ENCODE peak calls at places on chromosome 4, in six cellular contexts. D is neural progenitor cell, L is hepatocyte, C is GM23248, I is HCT116, S is PC-3. A is an unnamed sample.

GRCh38 chr4:184322328-184323025 is 104.8 kb upstream of the ENPP6 start:
- DNase-seq in C (no peak), L (no peak), S (peak; percentile 77), I (no peak), D (no peak), A (no peak)

GRCh38 chr4:24973471-24974251 is 57.1 kb downstream of the LGI2 start:
- DNase-seq in I (no peak), C (peak; percentile 64), L (peak; percentile 17), S (peak; percentile 81), D (no peak), A (no peak)

GRCh38 chr4:52091811-52092210 is 40.7 kb downstream of the SPATA18 start:
- DNase-seq in L (peak; percentile 26), C (peak; percentile 26), S (peak; percentile 90), I (no peak), D (no peak), A (no peak)

GRCh38 chr4:83625807-83626206 is 89.9 kb downstream of the GPAT3 start:
- DNase-seq in I (no peak), D (no peak), C (no peak), S (no peak), L (no peak), A (no peak)

GRCh38 chr4:74109116-74109791 is 10.3 kb upstream of the CXCL2 start:
- DNase-seq in L (peak; percentile 70), D (peak; percentile 28), S (peak; percentile 99), C (peak; percentile 97), I (peak; percentile 81), A (no peak)

GRCh38 chr4:170306208-170306607 is 216.5 kb upstream of the AADAT start:
- DNase-seq in D (no peak), S (peak; percentile 50), L (peak; percentile 34), C (no peak), I (no peak), A (no peak)

GRCh38 chr4:48334236-48334635 is 7.1 kb upstream of the SLAIN2 start:
- DNase-seq in D (no peak), L (no peak), I (no peak), C (no peak), S (no peak), A (no peak)

GRCh38 chr4:22678851-22679517 is 13.8 kb upstream of the GBA3 start:
- DNase-seq in S (no peak), I (no peak), D (no peak), L (no peak), C (no peak), A (no peak)

GRCh38 chr4:172892300-172892699 is 276.3 kb upstream of the GALNT7 start:
- DNase-seq in D (peak; percentile 15), S (peak; percentile 52), I (peak; percentile 18), C (peak; percentile 25), L (no peak), A (peak; percentile 57)

GRCh38 chr4:99159699-99160098 is 15.6 kb upstream of the ADH4 start:
- DNase-seq in C (peak; percentile 6), L (no peak), D (no peak), S (no peak), I (no peak), A (no peak)

GRCh38 chr4:182255421-182256190 is 12.4 kb downstream of the TENM3 start:
- DNase-seq in L (no peak), I (no peak), S (no peak), C (no peak), D (peak; percentile 56), A (no peak)

GRCh38 chr4:67603310-67604028 is 44.9 kb downstream of the STAP1 start:
- DNase-seq in I (no peak), C (no peak), L (no peak), S (no peak), D (no peak), A (no peak)

GRCh38 chr4:87465739-87466366 is 43.5 kb downstream of the NUDT9 start:
- DNase-seq in S (peak; percentile 64), L (peak; percentile 55), C (peak; percentile 70), D (peak; percentile 47), I (peak; percentile 38), A (peak; percentile 48)

GRCh38 chr4:106160560-106160959 is 155.4 kb downstream of the TBCK start:
- DNase-seq in S (no peak), D (no peak), C (no peak), L (no peak), I (no peak), A (no peak)

GRCh38 chr4:41873380-41874295 is 61.6 kb upstream of the TMEM33 start:
- DNase-seq in C (no peak), I (no peak), S (no peak), L (no peak), D (peak; percentile 78), A (no peak)

GRCh38 chr4:8540072-8540471 is 40.1 kb upstream of the GPR78 start:
- DNase-seq in C (no peak), D (no peak), L (no peak), I (no peak), S (no peak), A (peak; percentile 26)

GRCh38 chr4:34572026-34572425 is 1672.3 kb downstream of the ARAP2 start:
- DNase-seq in L (peak; percentile 2), C (no peak), I (no peak), S (no peak), D (no peak), A (no peak)

GRCh38 chr4:82975792-82976191 is 34.8 kb downstream of the LIN54 start:
- DNase-seq in D (no peak), I (no peak), C (peak; percentile 14), L (no peak), S (no peak), A (no peak)

GRCh38 chr4:83780334-83780733 is 244.4 kb downstream of the GPAT3 start:
- DNase-seq in L (no peak), D (no peak), I (no peak), S (peak; percentile 54), C (no peak), A (no peak)

GRCh38 chr4:75662626-75663025 is 10.6 kb downstream of the G3BP2 start:
- DNase-seq in C (no peak), I (no peak), D (no peak), L (no peak), S (no peak), A (no peak)

GRCh38 chr4:182695009-182695408 is 222.2 kb downstream of the DCTD start:
- DNase-seq in C (no peak), I (no peak), L (no peak), D (no peak), S (no peak), A (no peak)

DNA sequence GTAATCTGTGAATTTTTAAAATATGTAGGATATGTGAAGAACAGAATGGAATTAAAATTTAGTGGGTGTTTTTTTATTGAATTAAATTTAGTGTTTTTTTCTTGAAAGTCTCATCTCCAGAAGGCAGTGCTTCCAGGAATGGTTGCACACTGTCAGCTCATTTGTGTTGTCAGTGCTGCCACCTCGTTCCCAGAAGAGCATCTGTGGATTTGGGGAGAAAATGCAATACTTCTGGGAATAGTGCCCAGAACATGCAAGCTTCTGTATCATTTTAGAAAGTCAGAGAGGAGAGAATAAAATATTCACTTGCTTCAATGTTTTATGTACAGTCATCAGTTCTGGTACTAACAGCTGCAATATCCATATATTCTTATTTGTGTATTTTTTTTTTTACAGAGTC is 608.8 kb downstream of the PCDH7 start:
- DNase-seq in D (no peak), L (no peak), S (no peak), I (no peak), C (no peak), A (no peak)
- TF ChIP-seq EZH2phosphoT487 in D (no peak), L (no peak), S (no peak), I (no peak), C (no peak), A (no peak)

GRCh38 chr4:1220566-1220965 is 28.4 kb downstream of the CTBP1 start:
- DNase-seq in L (no peak), D (no peak), I (no peak), S (no peak), C (no peak), A (no peak)

GRCh38 chr4:1221155-1221870 is 27.6 kb downstream of the CTBP1 start:
- DNase-seq in L (no peak), C (no peak), S (no peak), D (no peak), I (no peak), A (no peak)

GRCh38 chr4:1217366-1217765 is 31.6 kb downstream of the CTBP1 start:
- DNase-seq in S (no peak), C (no peak), D (no peak), L (no peak), I (no peak), A (no peak)

GRCh38 chr4:1218892-1219552 is 29.9 kb downstream of the CTBP1 start:
- DNase-seq in D (no peak), I (no peak), C (no peak), L (no peak), S (no peak), A (peak; percentile 75)

GRCh38 chr4:1219553-1219950 is 29.4 kb downstream of the CTBP1 start:
- DNase-seq in L (no peak), I (no peak), S (no peak), D (no peak), C (no peak), A (no peak)
- H3K4me3 ChIP-seq in L (no peak overlapping the region), I (no peak overlapping the region), S (no peak overlapping the region), D (no peak overlapping the region), C (no peak overlapping the region), A (peak overlapping the region; percentile 41)

GRCh38 chr4:81215936-81216335 is 914 bp upstream of the PRKG2 start:
- DNase-seq in I (no peak), D (no peak), L (no peak), C (no peak), S (no peak), A (no peak)

GRCh38 chr4:81215219-81215892 is at the start of gene PRKG2:
- DNase-seq in D (peak; percentile 39), C (peak; percentile 64), I (no peak), S (no peak), L (peak; percentile 74), A (no peak)

GRCh38 chr4:81214518-81215218 is 354 bp downstream of the PRKG2 start:
- DNase-seq in L (peak; percentile 63), C (peak; percentile 69), I (no peak), S (no peak), D (peak; percentile 74), A (no peak)

GRCh38 chr4:81213671-81214070 is 1.4 kb downstream of the PRKG2 start:
- DNase-seq in D (no peak), C (peak; percentile 68), I (no peak), S (no peak), L (no peak), A (no peak)

GRCh38 chr4:81214144-81214517 is 891 bp downstream of the PRKG2 start:
- DNase-seq in S (no peak), C (peak; percentile 46), L (no peak), D (no peak), I (no peak), A (no peak)
- TF ChIP-seq EZH2phosphoT487 in S (no peak), C (no peak), L (no peak), D (no peak), I (no peak), A (no peak)

DNA sequence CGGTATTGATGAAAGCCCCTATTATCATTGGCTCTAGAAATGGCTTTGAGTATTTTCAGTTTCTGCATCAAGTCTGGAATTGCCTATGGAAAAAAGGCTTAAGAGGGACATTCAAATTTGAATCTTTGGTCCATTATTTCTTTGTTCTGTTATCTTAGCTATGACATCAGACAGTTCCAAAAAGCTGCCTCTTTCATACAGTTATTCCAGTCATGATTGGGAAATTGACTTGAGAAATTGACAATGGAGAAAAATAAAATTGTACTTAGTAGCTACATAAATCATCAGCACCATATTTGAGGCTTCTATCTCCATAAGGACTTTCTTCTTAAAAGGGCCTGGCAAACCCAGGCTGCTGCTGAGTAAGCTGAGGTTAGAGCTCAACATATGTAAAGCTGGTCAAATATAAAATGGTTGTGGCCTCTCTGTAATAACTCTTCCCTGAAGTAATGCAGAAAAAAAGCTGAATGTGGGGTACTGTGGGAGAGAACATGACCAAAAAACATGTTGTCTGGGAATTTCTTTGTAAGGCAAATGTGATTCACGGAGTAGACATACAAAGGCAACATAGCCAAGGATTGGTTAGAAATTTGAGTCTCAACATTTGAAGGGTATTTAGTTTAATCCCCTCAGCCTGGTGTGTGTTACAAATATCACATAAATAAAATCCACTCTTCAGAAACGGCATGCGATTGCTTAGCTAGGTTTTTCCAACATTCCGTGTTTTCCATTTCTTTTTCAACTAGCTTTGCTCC is 100.9 kb downstream of the LNX1 start:
- DNase-seq in L (peak; percentile 39), D (no peak), I (no peak), C (peak; percentile 64), S (no peak), A (no peak)
- H3K4me3 ChIP-seq in L (no peak overlapping the region), D (no peak overlapping the region), I (no peak overlapping the region), C (peak overlapping the region; percentile 39), S (no peak overlapping the region), A (no peak overlapping the region)